ENCODE peak calls at places on chromosomes 2 and 18, in five cellular contexts. B, W, K, Q and S are unnamed samples.

GRCh38 chr18:8977701-8978100 is 124.8 kb upstream of the NDUFV2 start:
- DNase-seq in B (no peak), W (no peak), K (no peak), Q (no peak), S (no peak)

GRCh38 chr2:71943238-71944182 is 204.2 kb downstream of the CYP26B1 start:
- DNase-seq in B (peak; percentile 62), W (no peak), K (no peak), Q (no peak), S (no peak)

GRCh38 chr2:29042581-29043075 is 31.7 kb downstream of the PCARE start:
- DNase-seq in B (no peak), W (peak; percentile 18), K (no peak), Q (peak; percentile 78), S (peak; percentile 83)

GRCh38 chr2:29074401-29074800 is at the start of gene PCARE:
- DNase-seq in B (no peak), W (no peak), K (no peak), Q (no peak), S (no peak)

GRCh38 chr18:8982416-8983183 is 119.9 kb upstream of the NDUFV2 start:
- DNase-seq in B (no peak), W (peak; percentile 83), K (no peak), Q (peak; percentile 65), S (peak; percentile 22)

GRCh38 chr2:61328707-61329251 is 142.1 kb downstream of the USP34 start:
- DNase-seq in B (no peak), W (peak; percentile 28), K (no peak), Q (no peak), S (no peak)

GRCh38 chr2:219912530-219912929 is 285.1 kb downstream of the SLC4A3 start:
- DNase-seq in B (no peak), W (no peak), K (no peak), Q (peak; percentile 17), S (no peak)

GRCh38 chr2:208369091-208369490 is 37.5 kb upstream of the PTH2R start:
- DNase-seq in B (no peak), W (peak; percentile 47), K (no peak), Q (peak; percentile 12), S (no peak)

GRCh38 chr2:142944721-142945120 is 67.3 kb downstream of the KYNU start:
- DNase-seq in B (no peak), W (no peak), K (no peak), Q (no peak), S (no peak)

GRCh38 chr2:236176417-236176816 is 8.2 kb upstream of the GBX2 start:
- DNase-seq in B (no peak), W (peak; percentile 75), K (no peak), Q (peak; percentile 58), S (no peak)

GRCh38 chr18:27136208-27136535 is 48.9 kb downstream of the CHST9 start:
- DNase-seq in B (no peak), W (peak; percentile 28), K (no peak), Q (peak; percentile 0), S (peak; percentile 5)

DNA sequence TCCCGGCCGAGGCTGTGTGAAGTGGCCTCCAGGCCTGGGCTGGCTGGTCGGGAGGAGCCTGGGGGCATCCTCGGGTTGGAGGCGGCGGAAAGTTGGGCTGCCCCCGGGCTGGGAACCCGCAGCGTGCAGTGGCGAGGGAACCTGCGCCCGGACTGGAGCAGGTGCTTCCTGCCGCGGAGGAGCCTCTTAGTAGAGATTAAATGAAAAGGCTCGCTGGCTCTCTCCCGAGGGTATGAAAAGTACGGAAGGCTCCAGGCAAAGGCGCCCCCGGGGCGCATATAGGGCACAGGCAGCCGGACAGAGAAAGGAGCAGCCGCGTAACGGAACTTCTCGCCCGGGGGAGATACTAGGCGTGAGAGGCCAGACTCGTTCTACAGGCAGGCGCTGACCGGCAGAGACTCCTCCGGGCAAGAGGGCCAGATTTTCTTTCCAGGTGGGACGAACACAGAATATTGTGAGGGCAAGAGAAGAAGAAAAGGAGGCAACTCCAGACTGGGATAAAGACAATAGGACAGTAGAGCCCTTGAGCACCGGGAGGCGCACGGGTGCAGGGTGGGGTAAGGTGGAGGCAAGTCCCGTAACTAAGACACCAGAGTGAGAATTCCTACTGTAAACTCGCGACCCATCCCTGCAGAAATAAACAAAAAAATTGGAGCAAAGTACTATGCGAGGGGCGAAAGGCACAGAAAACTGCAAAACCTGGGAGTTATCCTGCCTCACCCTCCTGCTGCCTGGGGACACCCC is 828 bp downstream of the CDH2 start:
- DNase-seq in B (no peak), W (peak; percentile 45), K (no peak), Q (peak; percentile 46), S (peak; percentile 26)
- H3K27ac ChIP-seq in B (peak overlapping the region; percentile 50), W (peak overlapping the region; percentile 95), K (no peak overlapping the region), Q (peak overlapping the region; percentile 88), S (no peak overlapping the region)

DNA sequence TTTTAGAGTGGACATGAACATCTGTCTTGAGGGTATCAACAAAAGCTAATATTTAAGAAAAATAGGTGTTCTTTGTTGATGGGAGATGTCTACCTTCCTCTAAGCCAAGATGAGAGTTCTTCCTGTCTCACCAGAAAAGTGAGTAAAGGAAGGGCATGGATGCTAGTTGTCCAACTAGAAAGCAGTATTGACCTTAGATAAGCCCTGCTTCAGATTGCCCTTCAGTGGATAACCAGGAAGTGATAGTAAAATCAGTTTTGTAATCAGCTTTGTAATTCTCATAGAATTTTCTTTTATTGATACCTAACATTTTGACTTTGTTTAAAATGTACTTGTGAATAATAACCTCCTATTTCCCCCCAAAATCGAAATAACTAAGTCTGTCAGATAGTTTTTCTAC is 134.7 kb downstream of the ZNF407 start:
- DNase-seq in B (no peak), W (no peak), K (no peak), Q (no peak), S (no peak)
- H3K4me3 ChIP-seq in B (no peak overlapping the region), W (no peak overlapping the region), K (no peak overlapping the region), Q (no peak overlapping the region), S (no peak overlapping the region)

GRCh38 chr2:39547811-39548719 is 111.0 kb upstream of the MAP4K3 start:
- DNase-seq in B (no peak), W (peak; percentile 29), K (no peak), Q (peak; percentile 8), S (peak; percentile 28)

GRCh38 chr2:39548971-39549370 is 111.9 kb upstream of the MAP4K3 start:
- DNase-seq in B (no peak), W (no peak), K (no peak), Q (no peak), S (no peak)

GRCh38 chr2:39550701-39551285 is 113.7 kb upstream of the MAP4K3 start:
- DNase-seq in B (no peak), W (no peak), K (no peak), Q (peak; percentile 45), S (no peak)

GRCh38 chr2:39546937-39547336 is 109.9 kb upstream of the MAP4K3 start:
- DNase-seq in B (no peak), W (no peak), K (no peak), Q (no peak), S (no peak)

DNA sequence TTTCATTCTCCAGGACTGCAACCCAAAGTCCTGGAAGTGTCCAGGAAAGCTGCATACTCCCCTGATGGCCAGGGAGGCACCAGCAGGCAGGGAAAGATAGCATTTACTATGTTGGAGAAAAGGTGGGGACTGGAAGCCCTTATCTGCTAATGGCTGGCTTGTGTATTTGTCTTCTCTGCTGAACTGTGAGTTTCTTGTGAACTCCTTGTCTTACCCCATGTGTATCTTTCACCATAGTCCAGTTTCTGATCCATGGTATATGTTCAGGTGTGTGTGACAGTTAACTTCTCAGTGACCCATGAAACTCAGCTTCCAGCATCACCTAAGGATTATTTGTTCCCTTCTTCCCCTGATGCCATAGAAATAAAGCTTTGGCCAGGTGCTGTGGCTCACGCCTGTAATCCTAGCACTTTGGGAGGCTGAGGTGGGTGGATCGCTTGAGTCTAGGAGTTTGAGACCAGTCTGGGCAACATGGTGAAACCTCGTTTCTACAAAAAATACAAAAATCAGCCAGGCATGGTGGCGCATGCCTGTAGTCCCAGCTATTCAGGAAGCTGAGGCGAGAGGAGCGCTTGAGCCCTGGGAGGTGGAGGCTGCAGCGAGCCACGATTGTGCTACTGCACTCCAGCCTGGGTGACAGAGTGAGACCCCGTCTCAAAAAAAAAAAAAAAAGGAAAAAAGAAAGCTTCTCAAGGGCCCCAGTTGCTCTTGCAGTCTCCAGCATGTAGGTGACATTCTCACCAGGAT is 112.8 kb upstream of the MAP4K3 start:
- DNase-seq in B (no peak), W (no peak), K (no peak), Q (no peak), S (no peak)
- H3K4me1 ChIP-seq in B (peaks cover 2% of the 10 kb centered on the region), W (peaks cover 9% of the 10 kb centered on the region), K (no peaks in the 10 kb centered on the region), Q (peaks cover 5% of the 10 kb centered on the region), S (peaks cover 18% of the 10 kb centered on the region)

GRCh38 chr2:217918220-217919024 is 84.4 kb downstream of the TNS1 start:
- DNase-seq in B (peak; percentile 59), W (no peak), K (no peak), Q (no peak), S (no peak)

GRCh38 chr2:217915706-217916105 is 87.1 kb downstream of the TNS1 start:
- DNase-seq in B (peak; percentile 69), W (no peak), K (no peak), Q (no peak), S (no peak)

GRCh38 chr2:217919204-217919603 is 83.6 kb downstream of the TNS1 start:
- DNase-seq in B (peak; percentile 15), W (no peak), K (no peak), Q (no peak), S (no peak)

GRCh38 chr2:217914878-217915277 is 87.9 kb downstream of the TNS1 start:
- DNase-seq in B (no peak), W (no peak), K (no peak), Q (no peak), S (no peak)

DNA sequence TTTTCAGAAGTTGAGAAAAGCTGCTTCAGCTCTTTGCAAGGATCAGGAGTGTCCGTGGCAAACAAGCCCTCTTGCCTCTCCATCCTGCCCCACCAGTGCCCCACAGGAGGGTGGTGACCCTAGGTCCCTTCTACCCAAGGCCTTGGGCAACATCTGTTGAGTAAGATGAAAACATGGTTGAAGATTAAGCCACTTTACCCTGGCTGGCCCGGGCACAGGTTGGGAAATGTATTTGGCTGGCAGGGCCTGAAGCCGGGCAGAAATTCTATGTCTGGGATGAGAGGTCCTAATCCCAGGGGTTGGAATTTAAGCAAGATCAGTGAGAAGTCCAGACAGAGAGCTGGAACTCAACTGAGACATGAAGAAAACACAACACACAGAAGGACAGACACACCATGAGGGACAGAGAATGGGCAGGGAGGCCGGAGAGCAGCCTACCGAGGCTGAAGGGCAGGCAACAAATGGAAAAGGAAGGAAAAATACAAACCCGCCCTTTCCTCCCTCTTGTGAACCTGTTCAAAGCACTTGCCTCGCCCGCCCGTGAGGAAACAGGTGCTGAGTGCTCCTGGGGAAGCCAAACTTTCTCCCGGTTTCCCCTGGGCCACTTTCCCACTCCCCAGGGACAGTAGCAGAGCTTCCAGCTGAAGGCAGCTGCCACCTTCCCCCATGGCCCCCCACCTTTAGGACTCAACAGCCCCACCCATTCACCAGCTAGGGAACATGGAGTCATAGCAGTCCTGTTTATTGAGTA is 86.1 kb downstream of the TNS1 start:
- DNase-seq in B (no peak), W (no peak), K (no peak), Q (no peak), S (no peak)
- H3K27ac ChIP-seq in B (peak overlapping the region; percentile 84), W (peak overlapping the region; percentile 85), K (no peak overlapping the region), Q (no peak overlapping the region), S (no peak overlapping the region)

GRCh38 chr18:79404567-79404910 is 8.8 kb downstream of the NFATC1 start:
- DNase-seq in B (no peak), W (no peak), K (no peak), Q (no peak), S (peak; percentile 64)

GRCh38 chr18:79405781-79406575 is 10.2 kb downstream of the NFATC1 start:
- DNase-seq in B (peak; percentile 65), W (no peak), K (peak; percentile 96), Q (no peak), S (peak; percentile 22)

GRCh38 chr18:79403723-79404566 is 8.2 kb downstream of the NFATC1 start:
- DNase-seq in B (no peak), W (no peak), K (no peak), Q (no peak), S (peak; percentile 79)

GRCh38 chr18:79406708-79407107 is 11.0 kb downstream of the NFATC1 start:
- DNase-seq in B (no peak), W (no peak), K (no peak), Q (no peak), S (no peak)

GRCh38 chr18:79405019-79405780 is 9.5 kb downstream of the NFATC1 start:
- DNase-seq in B (no peak), W (no peak), K (no peak), Q (no peak), S (no peak)
- H3K4me3 ChIP-seq in B (no peak overlapping the region), W (no peak overlapping the region), K (peak overlapping the region; percentile 29), Q (no peak overlapping the region), S (no peak overlapping the region)